ENCODE peak calls at places on chromosomes 1 and 21, in nine cellular contexts. V is glutamatergic neuron; B is foreskin fibroblast; S is CD8-positive, alpha-beta T cell; O is stomach; T is AG04450; X is GM12865; G is Caco-2; L is heart left ventricle. N is an unnamed sample.

GRCh38 chr1:195082183-195082582 is 1526.1 kb downstream of the KCNT2 start:
- DNase-seq in V (no peak), B (peak), S (no peak), O (no peak), T (no peak), X (no peak), G (no peak), L (no peak), N (no peak)

GRCh38 chr21:31343680-31344480 is at the start of gene TIAM1:
- DNase-seq in V (peak), B (peak), S (no peak), O (peak), T (no peak), X (no peak), G (no peak), L (peak), N (peak)

GRCh38 chr21:14541840-14542495 is 4.1 kb downstream of the SAMSN1 start:
- DNase-seq in V (no peak), B (no peak), S (no peak), O (no peak), T (no peak), X (no peak), G (no peak), L (no peak), N (no peak)

GRCh38 chr1:98048234-98048633 is 127.4 kb upstream of the DPYD start:
- DNase-seq in V (peak), B (peak), S (peak), O (peak), T (peak), X (peak), G (peak), L (peak), N (peak)

GRCh38 chr1:221672160-221672762 is 69.6 kb downstream of the DUSP10 start:
- DNase-seq in V (no peak), B (peak), S (no peak), O (no peak), T (peak), X (no peak), G (no peak), L (no peak), N (no peak)

GRCh38 chr1:49298304-49298703 is 521.6 kb upstream of the BEND5 start:
- DNase-seq in V (no peak), B (peak), S (no peak), O (peak), T (no peak), X (no peak), G (no peak), L (no peak), N (no peak)

GRCh38 chr1:238063454-238063853 is 172.7 kb upstream of the ZP4 start:
- DNase-seq in V (peak), B (peak), S (no peak), O (no peak), T (no peak), X (peak), G (no peak), L (no peak), N (no peak)

GRCh38 chr21:41328660-41329300 is 12.2 kb downstream of the FAM3B start:
- DNase-seq in V (no peak), B (no peak), S (no peak), O (no peak), T (no peak), X (no peak), G (no peak), L (no peak), N (no peak)

GRCh38 chr1:201719812-201720521 is 109.0 kb upstream of the IPO9 start:
- DNase-seq in V (peak), B (peak), S (no peak), O (no peak), T (peak), X (no peak), G (no peak), L (peak), N (no peak)

GRCh38 chr1:58581641-58582040 is 4.6 kb upstream of the TACSTD2 start:
- DNase-seq in V (no peak), B (no peak), S (no peak), O (no peak), T (no peak), X (no peak), G (no peak), L (no peak), N (no peak)

GRCh38 chr1:236020359-236021000 is 44.4 kb downstream of the NID1 start:
- DNase-seq in V (no peak), B (peak), S (no peak), O (no peak), T (no peak), X (no peak), G (no peak), L (no peak), N (no peak)

GRCh38 chr1:185816460-185816859 is 82.3 kb downstream of the HMCN1 start:
- DNase-seq in V (no peak), B (peak), S (no peak), O (no peak), T (no peak), X (no peak), G (no peak), L (no peak), N (no peak)

GRCh38 chr1:55584521-55585401 is 369.6 kb upstream of the USP24 start:
- DNase-seq in V (no peak), B (peak), S (no peak), O (no peak), T (no peak), X (no peak), G (no peak), L (no peak), N (no peak)

GRCh38 chr1:246567258-246568235 is 1.3 kb downstream of the CNST start:
- DNase-seq in V (no peak), B (peak), S (no peak), O (no peak), T (peak), X (peak), G (no peak), L (no peak), N (no peak)

GRCh38 chr1:173023343-173023742 is 27.4 kb downstream of the TNFSF18 start:
- DNase-seq in V (no peak), B (peak), S (no peak), O (no peak), T (no peak), X (no peak), G (no peak), L (no peak), N (no peak)

GRCh38 chr1:236795035-236795756 is at the start of gene MTR:
- DNase-seq in V (peak), B (peak), S (peak), O (peak), T (peak), X (peak), G (peak), L (peak), N (peak)

GRCh38 chr1:222081859-222082258 is 340.0 kb upstream of the DUSP10 start:
- DNase-seq in V (no peak), B (no peak), S (no peak), O (no peak), T (no peak), X (peak), G (no peak), L (no peak), N (no peak)

GRCh38 chr1:59266180-59266926 is 30.5 kb upstream of the FGGY start:
- DNase-seq in V (no peak), B (no peak), S (no peak), O (no peak), T (no peak), X (peak), G (no peak), L (no peak), N (no peak)

GRCh38 chr1:192703283-192704206 is 67.6 kb downstream of the RGS13 start:
- DNase-seq in V (no peak), B (no peak), S (no peak), O (no peak), T (no peak), X (peak), G (no peak), L (no peak), N (no peak)

GRCh38 chr1:228410015-228410414 is 3.4 kb upstream of the TRIM11 start:
- DNase-seq in V (no peak), B (peak), S (no peak), O (no peak), T (no peak), X (no peak), G (no peak), L (no peak), N (no peak)

GRCh38 chr1:171800342-171800741 is 18.9 kb downstream of the METTL13 start:
- DNase-seq in V (no peak), B (no peak), S (no peak), O (no peak), T (no peak), X (no peak), G (no peak), L (no peak), N (no peak)

GRCh38 chr1:226754797-226755533 is 15.9 kb upstream of the ITPKB start:
- DNase-seq in V (no peak), B (no peak), S (no peak), O (no peak), T (no peak), X (no peak), G (no peak), L (no peak), N (no peak)

GRCh38 chr1:219621047-219621786 is 8.3 kb upstream of the ZC3H11B start:
- DNase-seq in V (no peak), B (no peak), S (no peak), O (no peak), T (no peak), X (no peak), G (no peak), L (no peak), N (no peak)

GRCh38 chr1:35560256-35561225 is 2.9 kb downstream of the NCDN start:
- DNase-seq in V (no peak), B (no peak), S (no peak), O (peak), T (no peak), X (no peak), G (no peak), L (peak), N (no peak)

GRCh38 chr1:14724697-14725096 is 126.2 kb downstream of the KAZN start:
- DNase-seq in V (no peak), B (no peak), S (no peak), O (no peak), T (no peak), X (no peak), G (no peak), L (no peak), N (no peak)

GRCh38 chr1:78369546-78369945 is 121.2 kb upstream of the PTGFR start:
- DNase-seq in V (no peak), B (peak), S (no peak), O (no peak), T (no peak), X (no peak), G (no peak), L (no peak), N (no peak)

GRCh38 chr21:42376338-42376982 is 10.1 kb upstream of the TFF1 start:
- DNase-seq in V (no peak), B (no peak), S (no peak), O (peak), T (no peak), X (no peak), G (no peak), L (no peak), N (no peak)
- TF ChIP-seq CTCF in V (no peak), B (no peak), S (no peak), O (peak), T (no peak), X (peak), G (no peak), L (no peak), N (no peak)

GRCh38 chr21:34120867-34121266 is 47.5 kb downstream of the MRPS6 start:
- DNase-seq in V (no peak), B (no peak), S (no peak), O (no peak), T (no peak), X (no peak), G (no peak), L (no peak), N (no peak)

GRCh38 chr21:34126269-34126668 is 52.9 kb downstream of the MRPS6 start:
- DNase-seq in V (no peak), B (peak), S (no peak), O (no peak), T (no peak), X (no peak), G (no peak), L (no peak), N (no peak)

GRCh38 chr21:34122047-34122446 is 48.7 kb downstream of the MRPS6 start:
- DNase-seq in V (no peak), B (no peak), S (no peak), O (peak), T (no peak), X (no peak), G (no peak), L (no peak), N (no peak)

GRCh38 chr21:34126691-34127090 is 53.3 kb downstream of the MRPS6 start:
- DNase-seq in V (no peak), B (peak), S (no peak), O (no peak), T (peak), X (no peak), G (no peak), L (no peak), N (no peak)

GRCh38 chr21:34123609-34124008 is 50.2 kb downstream of the MRPS6 start:
- DNase-seq in V (no peak), B (no peak), S (no peak), O (no peak), T (no peak), X (no peak), G (no peak), L (no peak), N (no peak)
- TF ChIP-seq CTCF in V (no peak), B (no peak), S (no peak), O (no peak), T (no peak), X (no peak), G (no peak), L (no peak), N (no peak)

GRCh38 chr1:209642817-209643216 is 9.4 kb downstream of the LAMB3 start:
- DNase-seq in V (no peak), B (no peak), S (no peak), O (no peak), T (no peak), X (no peak), G (no peak), L (no peak), N (no peak)
- TF ChIP-seq CTCF in V (no peak), B (no peak), S (no peak), O (no peak), T (no peak), X (no peak), G (no peak), L (no peak), N (no peak)

DNA sequence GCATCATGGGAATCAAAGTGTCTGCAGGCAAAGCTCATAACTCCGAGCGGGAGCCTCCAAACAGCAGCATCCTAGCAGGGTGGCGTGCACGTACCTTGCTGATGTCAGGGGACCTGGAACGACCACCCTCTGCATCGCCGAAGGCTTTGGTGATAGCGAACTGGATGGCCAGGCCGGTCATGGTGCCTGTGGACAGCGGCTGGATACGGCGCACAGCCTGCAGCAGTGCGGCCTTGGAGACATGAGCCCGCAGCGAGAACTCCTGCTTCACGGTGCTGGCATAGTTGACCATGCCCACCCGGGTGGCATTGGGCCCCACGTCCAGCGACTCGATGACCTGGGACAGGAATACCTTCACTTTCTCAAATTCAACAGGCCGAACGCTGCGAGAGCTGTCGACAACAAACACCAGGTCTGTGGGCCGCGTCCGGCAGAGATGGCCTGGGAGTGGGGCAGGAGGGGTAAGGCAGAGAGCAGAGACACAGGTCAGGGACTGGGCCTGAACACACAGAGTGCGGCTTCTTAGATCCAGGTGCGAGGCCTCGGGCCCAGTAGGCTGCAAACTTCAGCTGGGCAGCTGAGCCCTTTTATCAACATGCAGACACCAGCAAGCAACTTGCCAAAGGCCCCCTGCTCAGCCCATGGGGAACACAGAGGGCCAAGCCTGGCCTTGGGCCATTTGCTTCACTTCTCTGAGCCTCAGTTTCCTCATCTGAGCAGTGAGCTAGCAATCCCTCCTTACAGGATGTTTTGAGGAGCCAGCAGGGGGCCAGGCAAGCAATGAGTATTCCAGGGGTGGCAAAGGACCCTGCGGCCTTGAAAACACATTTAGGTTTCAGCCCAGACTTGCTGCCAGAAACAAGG is 1.8 kb downstream of the MATN1 start:
- DNase-seq in V (no peak), B (no peak), S (no peak), O (no peak), T (no peak), X (no peak), G (no peak), L (peak), N (no peak)
- TF ChIP-seq CTCF in V (peak), B (no peak), S (no peak), O (no peak), T (no peak), X (no peak), G (no peak), L (no peak), N (no peak)

GRCh38 chr21:21373969-21374368 is 375.8 kb downstream of the NCAM2 start:
- DNase-seq in V (no peak), B (peak), S (no peak), O (no peak), T (no peak), X (no peak), G (no peak), L (no peak), N (no peak)
- TF ChIP-seq CTCF in V (no peak), B (no peak), S (no peak), O (no peak), T (peak), X (no peak), G (no peak), L (peak), N (no peak)

GRCh38 chr1:211114446-211114845 is 19.5 kb downstream of the KCNH1 start:
- DNase-seq in V (no peak), B (no peak), S (no peak), O (no peak), T (no peak), X (no peak), G (no peak), L (no peak), N (no peak)

GRCh38 chr1:211113566-211113965 is 20.4 kb downstream of the KCNH1 start:
- DNase-seq in V (no peak), B (no peak), S (no peak), O (no peak), T (no peak), X (no peak), G (no peak), L (no peak), N (no peak)

DNA sequence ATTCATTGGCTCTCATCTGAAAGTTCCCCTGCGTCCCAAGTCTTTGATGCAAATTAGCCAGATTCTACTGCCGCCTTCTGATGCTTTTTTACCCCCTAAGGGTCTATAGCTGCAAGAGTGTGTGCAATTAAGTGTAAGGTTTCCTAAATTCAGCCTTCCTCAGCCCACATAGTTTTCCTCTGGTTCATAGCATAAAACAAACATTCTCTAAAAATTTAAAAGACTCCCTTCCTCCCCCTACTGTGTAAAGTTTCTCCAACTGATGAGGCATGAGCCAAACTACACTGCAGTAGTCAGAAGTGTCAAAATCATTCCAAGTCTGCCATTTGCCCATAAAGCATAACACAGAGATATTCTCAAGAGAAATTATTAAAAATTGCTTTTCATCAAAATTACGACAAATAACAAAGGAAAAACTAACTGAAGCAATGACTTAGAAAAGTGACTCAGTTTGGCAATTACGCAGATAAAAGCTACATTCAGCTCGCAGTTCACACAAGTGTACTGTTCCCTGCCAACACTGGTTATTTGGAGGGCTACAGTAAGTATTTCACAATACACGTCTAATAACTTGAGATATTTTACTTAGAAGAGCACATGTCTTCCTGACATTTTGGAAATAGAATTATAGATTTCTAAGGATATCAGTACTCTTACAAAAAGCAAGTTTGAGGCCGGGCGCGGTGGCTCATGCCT is 15.4 kb downstream of the KCNH1 start:
- DNase-seq in V (no peak), B (peak), S (no peak), O (no peak), T (no peak), X (no peak), G (no peak), L (no peak), N (no peak)
- TF ChIP-seq CTCF in V (no peak), B (peak), S (no peak), O (no peak), T (no peak), X (no peak), G (no peak), L (no peak), N (no peak)

GRCh38 chr1:12196641-12197482 is 30.1 kb downstream of the TNFRSF1B start:
- DNase-seq in V (no peak), B (no peak), S (no peak), O (no peak), T (no peak), X (no peak), G (no peak), L (no peak), N (no peak)
- TF ChIP-seq CTCF in V (peak), B (no peak), S (no peak), O (no peak), T (peak), X (no peak), G (peak), L (no peak), N (peak)

GRCh38 chr1:202860744-202861419 is 28.1 kb downstream of the RABIF start:
- DNase-seq in V (peak), B (peak), S (peak), O (peak), T (no peak), X (no peak), G (peak), L (peak), N (peak)
- TF ChIP-seq CTCF in V (no peak), B (no peak), S (no peak), O (no peak), T (no peak), X (no peak), G (no peak), L (no peak), N (no peak)

GRCh38 chr21:37757631-37758376 is 158.5 kb downstream of the KCNJ6 start:
- DNase-seq in V (no peak), B (peak), S (no peak), O (no peak), T (no peak), X (no peak), G (no peak), L (no peak), N (no peak)
- TF ChIP-seq CTCF in V (no peak), B (no peak), S (no peak), O (no peak), T (no peak), X (no peak), G (no peak), L (no peak), N (no peak)

N was measured in endothelial cell.